ENCODE peak calls at places on chromosomes 3 and 15, in four cellular contexts. E is transverse colon, J is breast epithelium, R is GM12878. P is an unnamed sample.
A peak's percentile ranks its signal among the peaks of the same experiment; 100 is the strongest.

GRCh38 chr15:33055962-33056361 is 138.6 kb downstream of the FMN1 start:
- DNase-seq in E (no peak), J (no peak), R (no peak), P (no peak)

GRCh38 chr15:29749365-29750086 is 72.7 kb downstream of the TJP1 start:
- DNase-seq in E (no peak), J (no peak), R (no peak), P (no peak)

GRCh38 chr3:178623666-178624255 is 87.5 kb downstream of the KCNMB2 start:
- DNase-seq in E (no peak), J (no peak), R (no peak), P (no peak)

GRCh38 chr3:83393276-83393675 is 1565.5 kb upstream of the CADM2 start:
- DNase-seq in E (no peak), J (no peak), R (no peak), P (no peak)

GRCh38 chr15:58380280-58380945 is 51.4 kb upstream of the LIPC start:
- DNase-seq in E (no peak), J (no peak), R (no peak), P (no peak)

GRCh38 chr15:98276018-98276417 is 315.5 kb downstream of the ARRDC4 start:
- DNase-seq in E (no peak), J (no peak), R (no peak), P (peak; percentile 75)

GRCh38 chr3:28308196-28308595 is 40.3 kb upstream of the ZCWPW2 start:
- DNase-seq in E (no peak), J (no peak), R (no peak), P (no peak)

GRCh38 chr3:132038198-132038825 is 3.5 kb upstream of the CPNE4 start:
- DNase-seq in E (no peak), J (no peak), R (no peak), P (no peak)

GRCh38 chr3:107128942-107129341 is 248.3 kb upstream of the CCDC54 start:
- DNase-seq in E (no peak), J (no peak), R (no peak), P (no peak)

GRCh38 chr3:185341616-185342457 is 21.1 kb upstream of the MAP3K13 start:
- DNase-seq in E (no peak), J (no peak), R (no peak), P (no peak)

GRCh38 chr3:164539215-164539614 is 539.1 kb downstream of the SI start:
- DNase-seq in E (no peak), J (no peak), R (no peak), P (no peak)

GRCh38 chr3:112814256-112814655 is 32.4 kb downstream of the CD200R1L start:
- DNase-seq in E (no peak), J (no peak), R (no peak), P (no peak)

GRCh38 chr15:65309882-65310418 is 5.5 kb downstream of the RNU5B-1 start:
- DNase-seq in E (no peak), J (no peak), R (no peak), P (no peak)

GRCh38 chr3:179526989-179527391 is 35.7 kb upstream of the ACTL6A start:
- DNase-seq in E (peak; percentile 11), J (no peak), R (no peak), P (peak; percentile 93)

GRCh38 chr3:47573190-47574172 is 5.2 kb downstream of the CSPG5 start:
- DNase-seq in E (no peak), J (no peak), R (no peak), P (no peak)

GRCh38 chr3:48423883-48424695 is 5.8 kb downstream of the PLXNB1 start:
- DNase-seq in E (no peak), J (no peak), R (no peak), P (no peak)

GRCh38 chr3:123817413-123817812 is 66.7 kb downstream of the MYLK start:
- DNase-seq in E (no peak), J (no peak), R (no peak), P (peak; percentile 80)

GRCh38 chr15:100311099-100311751 is 30.6 kb downstream of the ADAMTS17 start:
- DNase-seq in E (no peak), J (no peak), R (no peak), P (no peak)

GRCh38 chr3:59927061-59927460 is 877.2 kb upstream of the CFAP20DC start:
- DNase-seq in E (no peak), J (no peak), R (no peak), P (no peak)

GRCh38 chr3:70984756-70985155 is 598.8 kb downstream of the FOXP1 start:
- DNase-seq in E (no peak), J (no peak), R (no peak), P (no peak)

GRCh38 chr15:55282284-55282833 is 7.3 kb downstream of the RAB27A start:
- DNase-seq in E (no peak), J (no peak), R (no peak), P (no peak)
- TF ChIP-seq POLR2AphosphoS5 in E (no peak), J (no peak), R (no peak), P (no peak)

DNA sequence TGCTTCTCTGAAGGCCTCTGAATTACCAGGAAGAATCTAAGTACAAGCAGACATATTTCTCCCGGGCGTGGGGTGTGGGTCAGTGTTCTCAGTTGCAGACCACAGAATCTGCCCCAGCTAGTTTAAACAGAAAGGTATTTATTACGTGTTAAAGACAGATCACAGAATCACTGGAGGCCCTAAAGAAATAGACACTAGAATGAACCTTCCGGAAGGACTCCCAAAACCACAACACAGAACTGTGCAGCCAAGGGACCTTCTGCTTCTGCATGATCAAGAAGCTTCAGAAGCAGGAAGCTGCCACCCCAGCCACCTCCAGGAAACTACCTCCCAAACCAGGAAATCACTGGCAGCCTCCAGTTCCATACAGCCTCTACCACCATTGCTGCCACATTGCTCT is 32.7 kb upstream of the ZFAND6 start:
- DNase-seq in E (no peak), J (no peak), R (no peak), P (no peak)
- H3K27ac ChIP-seq in E (no peak overlapping the region), J (no peak overlapping the region), R (no peak overlapping the region), P (no peak overlapping the region)

DNA sequence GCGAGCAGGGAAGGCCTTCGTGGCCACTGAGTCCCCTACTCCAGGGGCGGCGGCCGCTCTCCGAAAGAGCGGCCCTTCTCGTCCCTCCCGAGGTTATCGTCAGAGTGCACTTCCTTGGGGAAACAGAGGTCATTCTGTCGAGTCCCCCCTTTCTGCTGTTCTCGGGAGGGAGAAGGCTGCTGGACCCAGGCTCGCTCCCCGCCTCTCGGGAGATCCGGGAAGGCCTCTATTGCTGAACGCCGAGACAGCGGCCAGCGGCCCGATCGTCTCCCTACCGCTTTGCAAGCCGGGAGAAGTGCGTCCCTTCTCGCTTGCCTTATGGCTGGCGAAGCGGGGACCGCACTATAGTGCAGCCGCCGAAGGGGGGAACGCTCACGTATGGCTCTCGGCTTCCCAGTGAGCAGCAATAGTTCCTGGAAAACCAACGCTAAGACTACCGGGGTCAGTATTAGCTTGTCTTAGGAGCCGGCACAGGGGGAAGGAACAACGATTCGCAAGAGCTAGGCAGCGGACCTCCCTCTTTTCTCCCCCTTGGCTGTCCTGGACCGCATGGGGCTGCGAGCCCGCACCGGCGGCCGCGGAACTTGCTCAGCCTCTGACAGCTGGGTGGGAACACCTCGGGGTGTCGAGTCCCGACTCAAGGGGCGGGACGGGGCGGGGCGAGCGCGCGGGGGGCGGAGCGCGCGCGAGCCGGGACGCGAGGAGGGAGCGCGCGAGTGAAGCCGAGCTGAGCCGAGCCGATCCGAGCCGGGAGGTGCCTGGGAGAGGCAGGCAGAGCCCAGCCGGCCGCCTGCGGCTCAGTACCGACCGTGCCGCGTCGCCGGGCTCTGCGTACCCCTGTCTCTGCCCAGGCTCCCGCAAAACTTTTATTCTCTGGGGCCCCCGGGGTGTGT is 930 bp upstream of the PPM1L start:
- DNase-seq in E (peak; percentile 96), J (peak; percentile 87), R (peak; percentile 23), P (peak; percentile 97)
- TF ChIP-seq POLR2AphosphoS5 in E (peak; percentile 91), J (peak; percentile 67), R (peak; percentile 56), P (peak; percentile 85)

GRCh38 chr3:194740859-194741486 is 55.3 kb downstream of the FAM43A start:
- DNase-seq in E (no peak), J (no peak), R (no peak), P (no peak)

GRCh38 chr3:194738254-194739093 is 52.8 kb downstream of the FAM43A start:
- DNase-seq in E (no peak), J (no peak), R (no peak), P (no peak)

GRCh38 chr3:194736896-194737600 is 51.4 kb downstream of the FAM43A start:
- DNase-seq in E (no peak), J (no peak), R (peak; percentile 20), P (no peak)

GRCh38 chr3:194741916-194742315 is 56.2 kb downstream of the FAM43A start:
- DNase-seq in E (no peak), J (no peak), R (no peak), P (no peak)

DNA sequence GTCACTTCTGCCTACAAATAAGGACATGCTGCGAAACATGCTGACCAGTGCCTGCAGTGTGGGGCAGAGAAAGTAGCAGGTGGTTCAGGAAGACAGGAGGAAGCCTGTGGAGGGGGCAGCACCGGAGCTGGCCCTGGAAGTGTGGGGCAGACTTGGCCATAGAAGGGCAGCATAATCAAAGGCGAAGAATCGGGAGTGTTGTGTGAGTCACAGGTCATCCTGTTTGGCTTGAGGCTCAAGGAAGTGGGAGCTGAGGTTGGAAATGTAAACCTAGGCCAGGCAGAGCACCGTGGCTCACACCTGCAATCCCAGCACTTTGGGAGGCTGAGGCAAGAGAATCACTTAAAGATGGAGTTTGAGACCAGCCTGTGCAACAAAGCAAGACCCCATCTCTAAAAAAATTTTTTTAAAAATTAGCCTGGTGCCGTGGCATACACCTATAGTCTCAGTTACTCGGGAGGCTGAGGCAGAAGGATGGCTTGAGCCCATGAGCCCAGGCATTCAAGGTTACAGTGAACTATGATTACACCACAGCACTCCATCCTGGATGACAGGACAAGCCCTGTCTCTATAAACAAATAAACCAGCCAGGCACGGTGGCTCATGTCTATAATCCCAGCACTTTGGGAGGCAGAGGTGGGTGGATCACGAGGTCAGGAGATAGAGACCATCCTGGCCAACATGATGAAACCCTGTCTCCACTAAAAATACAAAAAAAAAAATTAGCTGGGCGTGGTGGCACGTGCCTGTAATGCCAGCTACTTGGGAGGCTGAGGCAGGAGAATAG is 54.0 kb downstream of the FAM43A start:
- DNase-seq in E (no peak), J (no peak), R (no peak), P (no peak)
- H3K27ac ChIP-seq in E (no peak overlapping the region), J (no peak overlapping the region), R (no peak overlapping the region), P (no peak overlapping the region)

GRCh38 chr3:30520695-30521094 is 85.7 kb upstream of the TGFBR2 start:
- DNase-seq in E (no peak), J (no peak), R (no peak), P (no peak)
- TF ChIP-seq POLR2AphosphoS5 in E (no peak), J (no peak), R (no peak), P (no peak)

GRCh38 chr3:134072881-134073582 is 43.3 kb upstream of the SLCO2A1 start:
- DNase-seq in E (no peak), J (no peak), R (no peak), P (no peak)
- H3K27ac ChIP-seq in E (no peak overlapping the region), J (no peak overlapping the region), R (no peak overlapping the region), P (no peak overlapping the region)

GRCh38 chr15:67195305-67195704 is 59.2 kb downstream of the AAGAB start:
- DNase-seq in E (no peak), J (no peak), R (no peak), P (peak; percentile 45)

GRCh38 chr15:67190813-67191212 is 63.6 kb downstream of the AAGAB start:
- DNase-seq in E (no peak), J (no peak), R (no peak), P (no peak)

GRCh38 chr15:67194171-67195114 is 60.0 kb downstream of the AAGAB start:
- DNase-seq in E (no peak), J (no peak), R (no peak), P (peak; percentile 91)

GRCh38 chr15:67192185-67192584 is 62.3 kb downstream of the AAGAB start:
- DNase-seq in E (no peak), J (no peak), R (no peak), P (no peak)

GRCh38 chr15:67193223-67194009 is 61.0 kb downstream of the AAGAB start:
- DNase-seq in E (no peak), J (no peak), R (no peak), P (peak; percentile 89)
- TF ChIP-seq POLR2AphosphoS5 in E (no peak), J (peak; percentile 12), R (no peak), P (peak; percentile 33)

P was measured in esophagus muscularis mucosa.